ENCODE peak calls at places on chromosomes 4 and X, in eight cellular contexts. Y is left ventricle myocardium inferior; B is naive thymus-derived CD4-positive, alpha-beta T cell; H is hepatocyte; L is OCI-LY7; V is small intestine; P is lower lobe of right lung; U is stomach. K is an unnamed sample. For H3K4me1, the result is how much of the 10 kb centered on the place peaks cover.

GRCh38 chr4:62087706-62088105 is 887.6 kb downstream of the ADGRL3 start:
- DNase-seq in U (no peak), B (no peak), V (no peak), P (no peak), L (no peak), H (no peak), Y (no peak), K (no peak)

GRCh38 chrX:14409341-14409740 is 120.0 kb upstream of the GLRA2 start:
- DNase-seq in H (peak), L (no peak), B (no peak), P (no peak), Y (no peak), V (peak), U (no peak), K (no peak)

GRCh38 chr4:156303708-156304107 is 350.0 kb upstream of the CTSO start:
- DNase-seq in L (no peak), V (no peak), H (no peak), Y (no peak), U (no peak), B (no peak), P (no peak), K (no peak)

GRCh38 chr4:138910914-138911336 is 104.7 kb upstream of the NOCT start:
- DNase-seq in Y (peak), V (peak), U (peak), P (peak), B (no peak), L (no peak), H (peak), K (no peak)

GRCh38 chr4:169136330-169136729 is 126.3 kb upstream of the CBR4 start:
- DNase-seq in L (no peak), P (no peak), U (no peak), B (no peak), V (no peak), H (no peak), Y (no peak), K (no peak)

GRCh38 chr4:19803406-19803805 is 448.3 kb upstream of the SLIT2 start:
- DNase-seq in B (no peak), V (no peak), H (no peak), L (no peak), P (no peak), Y (no peak), U (no peak), K (no peak)

GRCh38 chr4:128525387-128525786 is 237.8 kb upstream of the PGRMC2 start:
- DNase-seq in U (no peak), H (no peak), L (no peak), B (no peak), V (no peak), Y (no peak), P (no peak), K (no peak)

GRCh38 chr4:1405636-1406415 is 416 bp downstream of the NKX1-1 start:
- DNase-seq in H (peak), V (no peak), L (no peak), B (no peak), P (peak), U (peak), Y (no peak), K (no peak)

GRCh38 chr4:3372264-3372932 is 69.4 kb upstream of the HGFAC start:
- DNase-seq in L (no peak), B (no peak), H (peak), U (no peak), Y (no peak), V (no peak), P (peak), K (no peak)
- H3K4me3 ChIP-seq in L (no peak), B (no peak), H (no peak), U (no peak), Y (no peak), V (no peak), P (no peak), K (no peak)

GRCh38 chrX:1106478-1107210 is 105.8 kb downstream of the CRLF2 start:
- DNase-seq in U (no peak), V (no peak), H (no peak), L (no peak), Y (no peak), B (no peak), P (no peak), K (no peak)

GRCh38 chrX:1111543-1112300 is 100.7 kb downstream of the CRLF2 start:
- DNase-seq in U (no peak), B (no peak), H (no peak), V (no peak), L (peak), P (no peak), Y (no peak), K (no peak)

GRCh38 chrX:1112321-1112720 is 100.1 kb downstream of the CRLF2 start:
- DNase-seq in U (no peak), P (no peak), H (no peak), Y (no peak), V (no peak), B (no peak), L (no peak), K (no peak)

GRCh38 chrX:1108451-1109445 is 103.7 kb downstream of the CRLF2 start:
- DNase-seq in P (no peak), V (no peak), L (no peak), H (no peak), U (no peak), B (no peak), Y (no peak), K (no peak)

DNA sequence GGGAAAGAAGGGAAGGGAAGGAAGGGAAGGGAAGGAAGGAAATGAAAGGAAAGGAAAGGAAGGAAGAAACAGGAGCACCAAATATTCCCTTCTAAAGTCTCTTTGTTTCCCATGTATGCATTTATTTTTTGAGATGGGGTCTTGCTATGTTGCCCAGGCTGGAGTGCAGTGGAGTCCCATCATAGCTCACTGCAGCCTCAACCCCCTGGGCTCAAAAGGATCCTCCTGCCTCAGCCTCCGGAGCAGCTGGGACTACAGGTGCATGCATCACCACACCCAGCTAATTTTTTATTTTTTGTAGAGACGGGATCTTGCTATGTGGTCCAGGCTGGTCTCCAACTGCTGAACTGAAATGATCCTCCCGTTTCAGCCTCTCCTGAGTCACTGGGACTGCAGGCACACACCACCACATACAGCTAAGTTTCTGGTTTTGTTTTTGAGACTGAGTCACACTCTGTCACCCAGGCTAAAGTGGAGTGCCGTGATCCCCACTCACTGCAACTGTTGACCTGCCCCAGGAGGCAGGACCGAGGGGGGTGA is 102.8 kb downstream of the CRLF2 start:
- DNase-seq in Y (no peak), U (no peak), V (no peak), B (no peak), H (no peak), L (no peak), P (no peak), K (no peak)
- H3K4me1 ChIP-seq in Y (under half), U (under half), V (under half), B (under half), H (under half), L (under half), P (under half), K (under half)

GRCh38 chr4:6885953-6886557 is 23.6 kb upstream of the TBC1D14 start:
- DNase-seq in P (peak), Y (peak), L (peak), V (peak), H (no peak), B (no peak), U (peak), K (no peak)
- H3K4me3 ChIP-seq in P (no peak), Y (peak), L (no peak), V (no peak), H (no peak), B (no peak), U (no peak), K (no peak)

GRCh38 chr4:7647932-7648812 is 213.4 kb upstream of the PSAPL1 start:
- DNase-seq in Y (no peak), L (no peak), P (no peak), U (no peak), B (no peak), H (peak), V (no peak), K (no peak)

GRCh38 chr4:7647211-7647931 is 212.6 kb upstream of the PSAPL1 start:
- DNase-seq in H (no peak), L (no peak), Y (no peak), B (no peak), P (peak), U (no peak), V (no peak), K (no peak)

GRCh38 chr4:7645158-7645557 is 210.4 kb upstream of the PSAPL1 start:
- DNase-seq in H (no peak), Y (no peak), P (no peak), B (no peak), U (no peak), V (no peak), L (no peak), K (no peak)

GRCh38 chr4:7646384-7647061 is 211.8 kb upstream of the PSAPL1 start:
- DNase-seq in Y (no peak), V (peak), L (no peak), P (peak), B (no peak), U (no peak), H (no peak), K (no peak)

DNA sequence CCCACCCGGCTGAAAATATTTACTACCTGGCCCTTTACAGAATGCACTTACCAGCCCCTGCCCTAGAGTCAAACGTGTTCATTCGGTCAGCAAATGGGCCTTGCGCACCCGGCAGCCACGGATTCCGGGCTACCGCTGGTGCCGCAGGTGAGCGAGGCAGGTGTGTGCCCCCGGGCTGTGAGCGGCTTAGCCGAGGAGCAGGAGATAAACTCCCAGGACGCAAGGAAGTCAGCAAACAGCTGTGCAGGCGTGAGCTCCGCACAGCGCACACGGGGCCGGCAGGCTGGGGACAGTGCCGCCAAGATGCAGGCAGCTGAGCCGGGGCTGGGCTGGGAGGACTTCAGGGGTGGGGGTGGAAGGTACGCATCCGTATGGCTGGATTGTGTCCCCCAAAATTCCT is 211.2 kb upstream of the PSAPL1 start:
- DNase-seq in U (no peak), Y (no peak), P (peak), V (no peak), L (no peak), B (no peak), H (no peak), K (no peak)
- H3K4me1 ChIP-seq in U (under half), Y (under half), P (under half), V (under half), L (under half), B (under half), H (under half), K (under half)

DNA sequence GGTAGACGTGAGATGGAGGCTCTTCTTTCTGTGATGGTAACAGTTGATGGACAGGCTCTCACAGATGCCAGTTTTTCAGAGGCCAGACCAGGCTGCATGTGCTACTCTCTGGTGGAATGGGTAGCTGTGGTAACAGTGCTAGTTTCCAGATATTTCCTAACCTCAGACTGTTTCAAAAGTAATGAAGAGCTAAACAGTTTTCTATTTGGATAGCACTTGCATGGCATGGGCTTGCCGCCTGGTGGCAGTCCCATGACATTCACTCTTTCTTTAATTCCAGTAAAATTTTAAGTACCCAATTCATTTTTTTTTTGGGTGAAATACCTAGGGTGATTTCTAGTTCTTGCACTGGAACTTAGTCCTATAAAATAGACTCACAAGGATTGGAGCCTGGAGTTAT is 220.2 kb upstream of the MAD2L1 start:
- DNase-seq in U (no peak), V (no peak), L (no peak), Y (no peak), B (no peak), P (no peak), H (no peak), K (no peak)
- H3K4me3 ChIP-seq in U (no peak), V (no peak), L (no peak), Y (no peak), B (no peak), P (no peak), H (no peak), K (no peak)

GRCh38 chr4:57098945-57099344 is 11.2 kb downstream of the IGFBP7 start:
- DNase-seq in U (no peak), B (no peak), P (no peak), L (no peak), V (no peak), Y (no peak), H (no peak), K (no peak)
- H3K4me1 ChIP-seq in U (half or more), B (under half), P (under half), L (under half), V (under half), Y (half or more), H (under half), K (under half)

GRCh38 chrX:129779086-129779672 is 570 bp upstream of the SASH3 start:
- DNase-seq in P (no peak), U (no peak), Y (no peak), L (no peak), H (no peak), V (no peak), B (no peak), K (no peak)
- H3K4me3 ChIP-seq in P (no peak), U (no peak), Y (no peak), L (peak), H (no peak), V (peak), B (peak), K (peak)

GRCh38 chrX:72274526-72274925 is 2.5 kb downstream of the RPS4X start:
- DNase-seq in B (no peak), H (no peak), V (no peak), Y (no peak), P (no peak), U (no peak), L (no peak), K (peak)

GRCh38 chrX:72272868-72273267 is 4.2 kb downstream of the RPS4X start:
- DNase-seq in L (no peak), H (no peak), B (no peak), U (no peak), P (no peak), Y (no peak), V (peak), K (no peak)

GRCh38 chrX:72280210-72280882 is 3.3 kb upstream of the RPS4X start:
- DNase-seq in H (no peak), Y (no peak), U (no peak), B (no peak), V (no peak), L (no peak), P (no peak), K (no peak)

GRCh38 chrX:72273718-72274117 is 3.3 kb downstream of the RPS4X start:
- DNase-seq in H (no peak), P (no peak), U (no peak), Y (no peak), B (no peak), V (no peak), L (no peak), K (no peak)

GRCh38 chrX:72276478-72276953 is 532 bp downstream of the RPS4X start:
- DNase-seq in B (no peak), P (no peak), H (no peak), Y (no peak), V (no peak), L (no peak), U (no peak), K (no peak)
- H3K4me1 ChIP-seq in B (under half), P (under half), H (under half), Y (under half), V (under half), L (under half), U (under half), K (under half)